ENCODE peak calls at places on chromosomes 16 and 17, in five cellular contexts. N, Q, G, Y and K are unnamed samples.

GRCh38 chr17:48127371-48128051 is 19.9 kb downstream of the SNX11 start:
- DNase-seq in N (no peak), Q (peak; percentile 34), G (no peak), Y (no peak), K (no peak)

GRCh38 chr17:27295945-27296344 is 2.0 kb downstream of the WSB1 start:
- DNase-seq in N (no peak), Q (no peak), G (no peak), Y (no peak), K (no peak)

GRCh38 chr16:46866286-46866685 is 17.9 kb upstream of the GPT2 start:
- DNase-seq in N (no peak), Q (no peak), G (no peak), Y (no peak), K (no peak)

GRCh38 chr17:80720624-80721577 is 176.3 kb downstream of the RPTOR start:
- DNase-seq in N (peak; percentile 86), Q (peak; percentile 50), G (no peak), Y (no peak), K (no peak)

GRCh38 chr17:19753661-19754463 is 5.8 kb upstream of the ALDH3A1 start:
- DNase-seq in N (no peak), Q (no peak), G (no peak), Y (no peak), K (no peak)

GRCh38 chr17:45235071-45236001 is 13.7 kb downstream of the FMNL1 start:
- DNase-seq in N (peak; percentile 77), Q (peak; percentile 84), G (peak; percentile 80), Y (peak; percentile 93), K (peak; percentile 83)

GRCh38 chr17:43755389-43755875 is 3.2 kb downstream of the SOST start:
- DNase-seq in N (peak; percentile 45), Q (peak; percentile 85), G (peak; percentile 57), Y (peak; percentile 87), K (peak; percentile 45)

GRCh38 chr17:33955461-33955860 is 299.6 kb upstream of the CCL2 start:
- DNase-seq in N (no peak), Q (no peak), G (no peak), Y (no peak), K (no peak)

GRCh38 chr16:67499159-67499558 is 15.8 kb upstream of the AGRP start:
- DNase-seq in N (peak; percentile 19), Q (no peak), G (no peak), Y (no peak), K (no peak)

GRCh38 chr16:83296505-83296904 is 511.3 kb upstream of the HSBP1 start:
- DNase-seq in N (no peak), Q (no peak), G (no peak), Y (no peak), K (no peak)

GRCh38 chr17:10360578-10360977 is 12.2 kb downstream of the MYH13 start:
- DNase-seq in N (peak; percentile 9), Q (no peak), G (no peak), Y (no peak), K (no peak)

GRCh38 chr17:31825961-31826691 is 32.9 kb downstream of the COPRS start:
- DNase-seq in N (peak; percentile 34), Q (no peak), G (no peak), Y (no peak), K (no peak)

GRCh38 chr16:77332792-77333191 is 102.0 kb downstream of the ADAMTS18 start:
- DNase-seq in N (no peak), Q (no peak), G (no peak), Y (no peak), K (no peak)

GRCh38 chr17:82035956-82036633 is 1.4 kb downstream of the DCXR start:
- DNase-seq in N (no peak), Q (no peak), G (no peak), Y (no peak), K (no peak)

GRCh38 chr17:37792787-37793186 is 47.9 kb upstream of the HNF1B start:
- DNase-seq in N (peak; percentile 89), Q (no peak), G (no peak), Y (no peak), K (no peak)

GRCh38 chr17:37607637-37608368 is 1.4 kb downstream of the SYNRG start:
- DNase-seq in N (no peak), Q (no peak), G (no peak), Y (no peak), K (no peak)

GRCh38 chr16:77949445-77949844 is 72.9 kb upstream of the CLEC3A start:
- DNase-seq in N (no peak), Q (no peak), G (no peak), Y (no peak), K (no peak)

GRCh38 chr16:19817122-19817521 is 67.5 kb downstream of the GPRC5B start:
- DNase-seq in N (no peak), Q (peak; percentile 28), G (no peak), Y (no peak), K (no peak)

GRCh38 chr17:80164185-80164584 is 5.6 kb upstream of the CARD14 start:
- DNase-seq in N (no peak), Q (no peak), G (no peak), Y (no peak), K (no peak)

GRCh38 chr16:79770244-79771064 is 169.9 kb upstream of the MAF start:
- DNase-seq in N (peak; percentile 40), Q (peak; percentile 96), G (peak; percentile 67), Y (peak; percentile 92), K (peak; percentile 84)

GRCh38 chr17:17729620-17730249 is 48.5 kb downstream of the RAI1 start:
- DNase-seq in N (no peak), Q (peak; percentile 72), G (no peak), Y (peak; percentile 81), K (no peak)

DNA sequence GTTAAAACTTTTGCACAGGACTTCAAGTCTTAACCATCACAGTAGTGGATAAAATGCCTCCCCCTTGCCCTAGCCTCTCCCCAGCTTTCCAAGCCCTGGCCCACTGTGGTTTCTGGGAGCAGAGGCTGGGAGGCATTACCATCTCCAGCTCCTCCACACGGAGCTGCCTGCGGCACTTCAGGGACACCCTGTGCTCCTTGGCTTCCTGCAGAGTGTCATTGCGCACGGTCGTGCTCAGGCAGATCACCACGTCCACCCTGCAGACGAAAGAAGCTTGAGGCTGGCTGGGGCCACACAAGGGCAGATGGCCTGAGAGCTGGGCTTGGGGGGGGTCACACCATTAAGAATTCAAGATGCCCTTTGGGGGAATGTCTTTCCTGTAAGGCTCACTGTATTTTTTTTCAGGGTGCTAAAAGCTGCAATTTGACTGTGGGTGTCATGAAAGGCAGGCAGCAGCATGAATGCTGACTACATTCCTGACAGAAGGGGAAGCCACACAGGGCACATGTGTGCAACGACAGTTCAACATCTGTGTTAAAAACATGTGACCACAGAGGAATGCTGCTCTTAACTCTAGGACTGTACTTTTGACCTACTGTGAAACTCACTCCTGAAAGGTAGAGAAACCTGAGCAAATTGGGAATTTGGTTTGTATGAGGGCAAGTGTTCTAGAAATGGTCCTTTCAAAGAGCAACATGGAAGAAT is 47.7 kb upstream of the CLEC18B start:
- DNase-seq in N (no peak), Q (no peak), G (no peak), Y (no peak), K (no peak)
- H3K4me2 ChIP-seq in N (no peak overlapping the region), Q (no peak overlapping the region), G (no peak overlapping the region), Y (no peak overlapping the region), K (no peak overlapping the region)

GRCh38 chr16:74680681-74681080 is 14.0 kb upstream of the RFWD3 start:
- DNase-seq in N (no peak), Q (no peak), G (no peak), Y (no peak), K (no peak)

GRCh38 chr16:74677868-74678267 is 11.2 kb upstream of the RFWD3 start:
- DNase-seq in N (no peak), Q (no peak), G (no peak), Y (peak; percentile 70), K (no peak)

GRCh38 chr16:74682556-74682955 is 15.9 kb upstream of the RFWD3 start:
- DNase-seq in N (no peak), Q (no peak), G (no peak), Y (no peak), K (no peak)

DNA sequence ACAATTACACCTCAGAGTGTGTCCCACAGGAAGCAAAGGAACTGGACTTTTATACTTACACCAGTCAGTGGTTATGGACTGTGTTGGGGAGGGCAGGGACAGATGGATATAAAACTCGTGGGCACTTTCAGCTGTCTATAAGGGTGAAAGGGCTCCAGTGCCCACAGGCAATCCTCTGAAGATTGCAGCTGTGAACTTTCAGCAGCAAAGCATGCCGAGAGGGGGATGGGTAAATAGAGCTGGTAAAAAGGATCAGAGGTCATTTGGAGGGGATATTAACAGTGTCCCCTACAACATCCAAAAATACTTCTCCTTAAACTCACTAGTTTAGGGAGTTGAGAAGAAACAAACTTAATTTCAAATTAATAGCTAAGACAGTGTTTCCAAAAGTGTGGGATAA is 13.3 kb upstream of the RFWD3 start:
- DNase-seq in N (no peak), Q (no peak), G (no peak), Y (no peak), K (no peak)
- H3K23ac ChIP-seq in N (no peak overlapping the region), Q (no peak overlapping the region), G (no peak overlapping the region), Y (no peak overlapping the region), K (no peak overlapping the region)

DNA sequence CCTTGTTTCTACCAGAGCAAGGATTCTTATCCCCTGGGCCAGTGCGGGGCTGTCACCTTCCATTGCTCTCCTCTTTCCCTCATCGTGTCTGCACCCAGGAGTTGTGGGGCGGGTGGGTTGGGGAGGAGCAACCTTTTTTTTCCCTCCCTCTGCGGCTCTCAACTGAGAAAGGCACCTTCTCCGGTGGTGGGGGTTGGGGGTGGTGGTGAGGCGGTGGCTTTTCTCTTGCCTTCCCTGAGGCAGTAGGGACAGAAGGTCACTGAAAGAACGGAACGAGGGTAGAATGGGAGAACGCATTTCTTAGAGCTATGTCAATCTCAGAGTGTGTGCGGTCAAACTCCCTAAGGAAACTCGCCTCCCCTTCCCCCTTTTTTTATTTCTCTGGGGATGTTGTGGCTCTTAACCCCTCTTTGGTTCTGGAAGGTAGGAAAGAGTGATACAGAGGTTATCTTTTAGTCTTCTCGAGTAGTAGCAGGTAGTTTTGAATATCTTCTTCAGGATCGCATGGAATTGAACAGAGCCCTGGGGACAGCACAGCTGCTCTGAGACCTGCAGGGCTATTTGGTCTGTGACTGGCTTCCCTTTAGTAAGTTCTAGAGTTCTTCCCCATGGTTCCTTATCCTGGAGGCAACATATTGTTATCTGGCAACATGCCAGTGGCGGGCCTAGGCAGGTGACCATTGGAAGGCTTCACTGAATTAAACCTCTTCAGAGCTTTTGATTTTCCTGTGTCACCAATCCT is 994 bp downstream of the CLTC start:
- DNase-seq in N (no peak), Q (peak; percentile 77), G (no peak), Y (peak; percentile 53), K (no peak)
- H3K4ac ChIP-seq in N (peak overlapping the region; percentile 99), Q (peak overlapping the region; percentile 100), G (no peak overlapping the region), Y (no peak overlapping the region), K (no peak overlapping the region)

DNA sequence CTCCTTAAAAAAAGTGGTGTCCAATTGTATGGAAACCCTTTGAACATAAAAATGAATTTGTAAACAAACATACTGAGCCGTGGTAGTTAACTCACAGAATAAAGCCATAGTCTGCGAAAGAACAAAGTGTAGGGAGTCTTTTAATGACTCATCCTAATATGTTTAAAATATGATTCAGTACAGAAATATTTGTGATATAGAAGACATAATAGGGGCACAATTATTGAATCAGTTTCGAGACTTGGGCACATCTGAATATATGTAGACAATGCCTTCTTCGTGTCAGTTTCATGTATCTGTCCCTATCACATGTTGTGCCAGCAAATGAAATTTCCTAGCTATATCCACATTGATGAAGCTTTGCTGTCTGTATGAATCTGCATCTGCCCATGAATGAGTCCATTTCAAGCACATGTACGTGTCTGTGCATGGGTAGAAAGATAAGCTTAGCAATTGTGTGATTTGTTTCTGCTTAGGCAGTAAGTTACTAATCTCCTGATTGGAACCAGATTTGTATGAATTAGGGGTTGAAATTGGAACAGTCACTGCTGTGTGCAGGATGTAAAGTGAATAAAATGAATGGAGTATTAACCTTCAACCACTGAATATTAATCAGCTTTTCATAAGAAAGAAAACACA is 112.5 kb upstream of the SOX9 start:
- DNase-seq in N (peak; percentile 55), Q (no peak), G (no peak), Y (no peak), K (no peak)
- H3K4me2 ChIP-seq in N (no peak overlapping the region), Q (no peak overlapping the region), G (no peak overlapping the region), Y (no peak overlapping the region), K (no peak overlapping the region)